ENCODE peak calls at places on chromosomes 6 and 20, in seven cellular contexts. One of them, this sample, is unnamed.

GRCh38 chr6:17741507-17741906 is 34.8 kb upstream of the NUP153 start:
- DNase-seq in body of pancreas: no peak
- DNase-seq in stomach: no peak
- DNase-seq in right lobe of liver: no peak
- DNase-seq in left lung: no peak
- DNase-seq in tibial artery: no peak
- DNase-seq in heart left ventricle: no peak
- DNase-seq in this sample: no peak

GRCh38 chr6:144415014-144415413 is 129.9 kb downstream of the UTRN start:
- DNase-seq in body of pancreas: no peak
- DNase-seq in stomach: no peak
- DNase-seq in right lobe of liver: no peak
- DNase-seq in left lung: no peak
- DNase-seq in tibial artery: no peak
- DNase-seq in heart left ventricle: no peak
- DNase-seq in this sample: no peak

GRCh38 chr6:38638941-38639497 is 710 bp downstream of the BTBD9 start:
- DNase-seq in body of pancreas: peak; percentile 41
- DNase-seq in stomach: peak; percentile 60
- DNase-seq in right lobe of liver: peak; percentile 61
- DNase-seq in left lung: peak; percentile 56
- DNase-seq in tibial artery: peak; percentile 43
- DNase-seq in heart left ventricle: peak; percentile 47
- DNase-seq in this sample: no peak

GRCh38 chr20:63441136-63441776 is 31.2 kb downstream of the KCNQ2 start:
- DNase-seq in body of pancreas: no peak
- DNase-seq in stomach: no peak
- DNase-seq in right lobe of liver: no peak
- DNase-seq in left lung: no peak
- DNase-seq in tibial artery: no peak
- DNase-seq in heart left ventricle: no peak
- DNase-seq in this sample: no peak

GRCh38 chr20:4026093-4026601 is 10.8 kb upstream of the RNF24 start:
- DNase-seq in body of pancreas: no peak
- DNase-seq in stomach: no peak
- DNase-seq in right lobe of liver: no peak
- DNase-seq in left lung: no peak
- DNase-seq in tibial artery: no peak
- DNase-seq in heart left ventricle: no peak
- DNase-seq in this sample: no peak

GRCh38 chr6:3884007-3884745 is 35.0 kb downstream of the FAM50B start:
- DNase-seq in body of pancreas: peak; percentile 36
- DNase-seq in stomach: no peak
- DNase-seq in right lobe of liver: no peak
- DNase-seq in left lung: no peak
- DNase-seq in tibial artery: no peak
- DNase-seq in heart left ventricle: no peak
- DNase-seq in this sample: no peak

GRCh38 chr6:160378886-160379285 is 30.7 kb downstream of the SLC22A3 start:
- DNase-seq in body of pancreas: no peak
- DNase-seq in stomach: no peak
- DNase-seq in right lobe of liver: no peak
- DNase-seq in left lung: no peak
- DNase-seq in tibial artery: no peak
- DNase-seq in heart left ventricle: no peak
- DNase-seq in this sample: no peak

GRCh38 chr6:166463363-166464067 is 80.8 kb upstream of the MPC1 start:
- DNase-seq in body of pancreas: no peak
- DNase-seq in stomach: no peak
- DNase-seq in right lobe of liver: no peak
- DNase-seq in left lung: no peak
- DNase-seq in tibial artery: no peak
- DNase-seq in heart left ventricle: no peak
- DNase-seq in this sample: no peak

GRCh38 chr20:53929399-53929798 is 141.0 kb downstream of the BCAS1 start:
- DNase-seq in body of pancreas: no peak
- DNase-seq in stomach: no peak
- DNase-seq in right lobe of liver: no peak
- DNase-seq in left lung: no peak
- DNase-seq in tibial artery: no peak
- DNase-seq in heart left ventricle: no peak
- DNase-seq in this sample: no peak

GRCh38 chr6:39353698-39354315 is 31.3 kb upstream of the KCNK16 start:
- DNase-seq in body of pancreas: no peak
- DNase-seq in stomach: no peak
- DNase-seq in right lobe of liver: no peak
- DNase-seq in left lung: no peak
- DNase-seq in tibial artery: no peak
- DNase-seq in heart left ventricle: no peak
- DNase-seq in this sample: no peak

GRCh38 chr6:52160468-52161104 is 25.6 kb upstream of the IL17A start:
- DNase-seq in body of pancreas: no peak
- DNase-seq in stomach: no peak
- DNase-seq in right lobe of liver: no peak
- DNase-seq in left lung: no peak
- DNase-seq in tibial artery: no peak
- DNase-seq in heart left ventricle: no peak
- DNase-seq in this sample: no peak

GRCh38 chr6:129252377-129253071 is 369.6 kb downstream of the LAMA2 start:
- DNase-seq in body of pancreas: no peak
- DNase-seq in stomach: no peak
- DNase-seq in right lobe of liver: no peak
- DNase-seq in left lung: no peak
- DNase-seq in tibial artery: no peak
- DNase-seq in heart left ventricle: no peak
- DNase-seq in this sample: no peak

GRCh38 chr6:155224031-155224451 is 39.8 kb upstream of the CLDN20 start:
- DNase-seq in body of pancreas: no peak
- DNase-seq in stomach: no peak
- DNase-seq in right lobe of liver: no peak
- DNase-seq in left lung: no peak
- DNase-seq in tibial artery: no peak
- DNase-seq in heart left ventricle: no peak
- DNase-seq in this sample: no peak

GRCh38 chr20:52682271-52682670 is 289.9 kb upstream of the TSHZ2 start:
- DNase-seq in body of pancreas: no peak
- DNase-seq in stomach: no peak
- DNase-seq in right lobe of liver: no peak
- DNase-seq in left lung: peak; percentile 33
- DNase-seq in tibial artery: no peak
- DNase-seq in heart left ventricle: no peak
- DNase-seq in this sample: no peak

GRCh38 chr6:87700729-87701675 is 1.0 kb downstream of the AKIRIN2 start:
- DNase-seq in body of pancreas: peak; percentile 54
- DNase-seq in stomach: no peak
- DNase-seq in right lobe of liver: peak; percentile 53
- DNase-seq in left lung: peak; percentile 51
- DNase-seq in tibial artery: no peak
- DNase-seq in heart left ventricle: peak; percentile 40
- DNase-seq in this sample: peak; percentile 55

GRCh38 chr6:87700351-87700728 is 1.7 kb downstream of the AKIRIN2 start:
- DNase-seq in body of pancreas: no peak
- DNase-seq in stomach: no peak
- DNase-seq in right lobe of liver: no peak
- DNase-seq in left lung: no peak
- DNase-seq in tibial artery: no peak
- DNase-seq in heart left ventricle: no peak
- DNase-seq in this sample: no peak

GRCh38 chr6:87698618-87699017 is 3.4 kb downstream of the AKIRIN2 start:
- DNase-seq in body of pancreas: no peak
- DNase-seq in stomach: no peak
- DNase-seq in right lobe of liver: no peak
- DNase-seq in left lung: no peak
- DNase-seq in tibial artery: no peak
- DNase-seq in heart left ventricle: no peak
- DNase-seq in this sample: no peak

GRCh38 chr6:87697581-87698552 is 4.2 kb downstream of the AKIRIN2 start:
- DNase-seq in body of pancreas: peak; percentile 18
- DNase-seq in stomach: no peak
- DNase-seq in right lobe of liver: no peak
- DNase-seq in left lung: no peak
- DNase-seq in tibial artery: no peak
- DNase-seq in heart left ventricle: no peak
- DNase-seq in this sample: no peak

GRCh38 chr6:87699576-87699975 is 2.5 kb downstream of the AKIRIN2 start:
- DNase-seq in body of pancreas: no peak
- DNase-seq in stomach: no peak
- DNase-seq in right lobe of liver: no peak
- DNase-seq in left lung: no peak
- DNase-seq in tibial artery: no peak
- DNase-seq in heart left ventricle: no peak
- DNase-seq in this sample: no peak
- H3K27ac ChIP-seq in body of pancreas: no peak overlapping the region
- H3K27ac ChIP-seq in stomach: no peak overlapping the region
- H3K27ac ChIP-seq in right lobe of liver: peak overlapping the region; percentile 100
- H3K27ac ChIP-seq in left lung: peak overlapping the region; percentile 98
- H3K27ac ChIP-seq in tibial artery: no peak overlapping the region
- H3K27ac ChIP-seq in heart left ventricle: peak overlapping the region; percentile 95
- H3K27ac ChIP-seq in this sample: peak overlapping the region; percentile 97

GRCh38 chr6:24909281-24910216 is 26.2 kb downstream of the RIPOR2 start:
- DNase-seq in body of pancreas: no peak
- DNase-seq in stomach: no peak
- DNase-seq in right lobe of liver: no peak
- DNase-seq in left lung: no peak
- DNase-seq in tibial artery: no peak
- DNase-seq in heart left ventricle: no peak
- DNase-seq in this sample: no peak

GRCh38 chr6:24908555-24908954 is 27.2 kb downstream of the RIPOR2 start:
- DNase-seq in body of pancreas: no peak
- DNase-seq in stomach: no peak
- DNase-seq in right lobe of liver: no peak
- DNase-seq in left lung: no peak
- DNase-seq in tibial artery: no peak
- DNase-seq in heart left ventricle: no peak
- DNase-seq in this sample: no peak

GRCh38 chr6:24910850-24911712 is 24.7 kb downstream of the RIPOR2 start:
- DNase-seq in body of pancreas: peak; percentile 47
- DNase-seq in stomach: peak; percentile 61
- DNase-seq in right lobe of liver: peak; percentile 54
- DNase-seq in left lung: peak; percentile 76
- DNase-seq in tibial artery: peak; percentile 57
- DNase-seq in heart left ventricle: peak; percentile 74
- DNase-seq in this sample: peak; percentile 78

GRCh38 chr6:24911983-24912382 is 23.8 kb downstream of the RIPOR2 start:
- DNase-seq in body of pancreas: no peak
- DNase-seq in stomach: no peak
- DNase-seq in right lobe of liver: no peak
- DNase-seq in left lung: no peak
- DNase-seq in tibial artery: no peak
- DNase-seq in heart left ventricle: no peak
- DNase-seq in this sample: no peak

DNA sequence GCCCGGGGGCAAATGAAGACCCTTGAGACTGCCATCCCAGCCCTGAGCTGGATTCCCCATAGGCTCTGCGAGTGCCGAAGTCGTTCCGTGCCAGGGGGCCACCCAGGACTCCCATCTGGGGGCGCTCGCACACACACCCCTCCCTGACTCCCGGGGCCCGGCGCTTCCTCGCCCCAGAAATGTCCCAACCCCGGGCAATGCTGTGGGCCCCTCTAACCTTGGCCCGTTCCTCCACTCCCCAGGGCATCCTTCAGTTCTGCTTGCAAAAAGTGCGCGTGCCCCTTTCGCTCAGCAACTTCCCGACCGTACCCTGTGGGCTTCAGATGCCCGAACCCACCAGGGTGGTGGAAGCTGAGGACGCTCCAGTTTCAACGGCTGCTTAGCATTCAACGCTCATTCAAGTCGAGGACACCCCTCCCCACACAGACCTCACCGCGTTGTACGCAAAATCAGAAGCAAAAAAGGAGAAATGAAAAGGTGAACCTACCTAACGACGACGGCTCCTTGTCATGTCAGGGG is 25.4 kb downstream of the RIPOR2 start:
- DNase-seq in body of pancreas: no peak
- DNase-seq in stomach: no peak
- DNase-seq in right lobe of liver: peak; percentile 33
- DNase-seq in left lung: no peak
- DNase-seq in tibial artery: no peak
- DNase-seq in heart left ventricle: no peak
- DNase-seq in this sample: peak; percentile 46
- H3K4me1 ChIP-seq in body of pancreas: peaks cover 16% of the 10 kb centered on the region
- H3K4me1 ChIP-seq in stomach: peaks cover 17% of the 10 kb centered on the region
- H3K4me1 ChIP-seq in right lobe of liver: no peaks in the 10 kb centered on the region
- H3K4me1 ChIP-seq in left lung: peaks cover 76% of the 10 kb centered on the region
- H3K4me1 ChIP-seq in tibial artery: peaks cover 44% of the 10 kb centered on the region
- H3K4me1 ChIP-seq in heart left ventricle: peaks cover 39% of the 10 kb centered on the region
- H3K4me1 ChIP-seq in this sample: peaks cover 37% of the 10 kb centered on the region

DNA sequence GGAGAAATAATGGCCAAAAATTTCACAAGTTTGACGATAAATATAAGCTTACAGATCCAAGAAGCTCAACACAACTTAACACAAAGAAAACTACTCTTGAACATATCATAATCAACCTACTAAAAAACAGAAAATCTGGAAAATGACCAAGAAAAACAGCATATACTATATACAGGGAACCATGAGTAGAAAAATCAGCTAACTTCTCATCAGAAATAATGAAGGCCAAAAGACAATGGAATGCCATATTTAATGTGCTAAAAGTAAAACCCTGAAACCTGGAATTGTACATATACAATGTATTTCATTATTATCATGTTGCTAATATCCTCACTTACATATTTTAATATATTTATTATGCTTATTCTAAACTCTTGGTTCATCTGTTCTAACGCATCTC is 25.3 kb downstream of the MAPK13 start:
- DNase-seq in body of pancreas: no peak
- DNase-seq in stomach: no peak
- DNase-seq in right lobe of liver: no peak
- DNase-seq in left lung: no peak
- DNase-seq in tibial artery: no peak
- DNase-seq in heart left ventricle: no peak
- DNase-seq in this sample: no peak
- TF ChIP-seq CTCF in body of pancreas: no peak
- TF ChIP-seq CTCF in stomach: no peak
- TF ChIP-seq CTCF in right lobe of liver: no peak
- TF ChIP-seq CTCF in left lung: no peak
- TF ChIP-seq CTCF in tibial artery: no peak
- TF ChIP-seq CTCF in heart left ventricle: no peak
- TF ChIP-seq CTCF in this sample: no peak

DNA sequence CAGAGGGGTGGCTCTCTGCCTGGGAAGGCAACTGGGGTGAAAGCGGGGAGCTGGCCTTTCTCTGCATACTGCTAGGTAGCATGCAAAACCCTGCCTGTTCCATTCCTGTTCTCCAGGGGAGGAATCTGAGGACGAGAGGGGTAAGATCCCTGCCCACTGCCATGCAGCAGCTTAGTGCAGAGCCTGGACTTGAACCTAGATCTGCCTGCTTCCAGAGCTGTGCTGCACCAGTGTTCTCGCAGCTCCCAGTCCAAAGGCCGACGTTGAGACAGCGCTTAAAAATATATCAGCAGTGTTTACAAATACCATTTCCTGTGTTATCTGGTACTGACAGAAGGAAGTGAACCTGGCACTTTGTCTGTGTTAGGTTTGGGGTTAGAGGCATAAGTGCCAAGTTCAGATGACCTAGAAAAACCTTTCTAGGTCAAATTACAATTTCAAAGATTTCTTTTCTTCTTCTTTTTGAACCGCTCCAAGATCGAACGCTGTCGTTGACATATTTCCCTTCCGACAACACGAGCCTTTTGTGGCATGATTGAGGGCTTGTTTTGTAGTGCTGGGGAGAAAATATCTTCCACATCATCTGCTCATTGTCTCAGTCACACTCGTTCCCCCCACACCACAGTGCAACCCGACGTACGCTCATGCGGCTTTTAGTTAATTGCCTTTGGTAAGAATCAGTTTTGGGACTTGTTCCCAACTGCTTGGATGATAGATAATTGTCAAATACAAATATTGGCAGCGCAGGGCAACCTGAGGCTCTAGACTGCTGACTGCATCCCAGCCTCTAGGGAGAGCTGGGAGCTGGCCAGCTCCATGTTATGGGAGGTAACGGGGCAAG is 44.6 kb downstream of the TOX2 start:
- DNase-seq in body of pancreas: peak; percentile 27
- DNase-seq in stomach: no peak
- DNase-seq in right lobe of liver: peak; percentile 80
- DNase-seq in left lung: no peak
- DNase-seq in tibial artery: no peak
- DNase-seq in heart left ventricle: no peak
- DNase-seq in this sample: no peak
- H3K27ac ChIP-seq in body of pancreas: no peak overlapping the region
- H3K27ac ChIP-seq in stomach: no peak overlapping the region
- H3K27ac ChIP-seq in right lobe of liver: peak overlapping the region; percentile 17
- H3K27ac ChIP-seq in left lung: no peak overlapping the region
- H3K27ac ChIP-seq in tibial artery: no peak overlapping the region
- H3K27ac ChIP-seq in heart left ventricle: no peak overlapping the region
- H3K27ac ChIP-seq in this sample: no peak overlapping the region